ENCODE peak calls at places on chromosomes 16 and 17, in seven cellular contexts. M is endothelial cell, U is cardiac muscle cell, T is GM12865, X is pancreas, P is HFFc6, K is WTC11. J is an unnamed sample.

GRCh38 chr17:17356149-17356930 is 53.2 kb downstream of the NT5M start:
- DNase-seq in U (peak; percentile 91), P (peak; percentile 72), T (peak; percentile 80), K (peak; percentile 85), M (peak; percentile 76), X (peak; percentile 85), J (peak; percentile 66)

GRCh38 chr17:49209061-49209571 is 1.3 kb downstream of the GNGT2 start:
- DNase-seq in K (no peak), U (no peak), X (no peak), M (no peak), T (no peak), P (no peak), J (no peak)

GRCh38 chr17:1047177-1047885 is 50.4 kb downstream of the TIMM22 start:
- DNase-seq in U (peak; percentile 12), M (no peak), T (no peak), K (no peak), X (no peak), P (no peak), J (peak; percentile 86)

GRCh38 chr16:3027983-3028715 is 4.3 kb downstream of the THOC6 start:
- DNase-seq in P (peak; percentile 32), M (peak; percentile 96), T (peak; percentile 91), K (peak; percentile 97), U (peak; percentile 79), X (peak; percentile 94), J (peak; percentile 80)

GRCh38 chr17:61314368-61315078 is 85.1 kb upstream of the TBX2 start:
- DNase-seq in X (no peak), U (peak; percentile 89), M (no peak), T (peak; percentile 16), K (no peak), P (no peak), J (no peak)

GRCh38 chr17:10186771-10187425 is 11.5 kb downstream of the GAS7 start:
- DNase-seq in M (no peak), X (no peak), T (peak; percentile 33), P (no peak), K (no peak), U (no peak), J (no peak)

GRCh38 chr17:58245428-58246103 is 7.2 kb downstream of the LPO start:
- DNase-seq in U (no peak), P (no peak), M (no peak), X (no peak), T (no peak), K (no peak), J (no peak)

GRCh38 chr17:65556014-65556909 is 5.2 kb downstream of the AXIN2 start:
- DNase-seq in U (peak; percentile 78), T (peak; percentile 86), P (peak; percentile 46), M (peak; percentile 84), X (peak; percentile 88), K (peak; percentile 93), J (peak; percentile 87)

GRCh38 chr17:78990349-78991016 is 10.8 kb upstream of the LGALS3BP start:
- DNase-seq in T (no peak), P (no peak), U (no peak), X (no peak), K (no peak), M (no peak), J (peak; percentile 79)

GRCh38 chr17:2222901-2223616 is 80.5 kb downstream of the SMG6 start:
- DNase-seq in X (peak; percentile 56), P (peak; percentile 63), M (no peak), U (peak; percentile 81), K (no peak), T (peak; percentile 91), J (no peak)

GRCh38 chr16:31700200-31700529 is 172.5 kb downstream of the AHSP start:
- DNase-seq in P (no peak), T (no peak), X (no peak), K (no peak), U (no peak), M (no peak), J (no peak)

GRCh38 chr16:76035689-76036088 is 241.5 kb upstream of the CNTNAP4 start:
- DNase-seq in K (no peak), X (no peak), T (no peak), P (no peak), M (no peak), U (no peak), J (no peak)

GRCh38 chr17:71809537-71809936 is 311.3 kb upstream of the SOX9 start:
- DNase-seq in U (no peak), T (no peak), M (no peak), X (no peak), K (no peak), P (no peak), J (no peak)

GRCh38 chr17:76019830-76020467 is 7.2 kb downstream of the EVPL start:
- DNase-seq in K (no peak), U (no peak), M (no peak), X (no peak), T (no peak), P (no peak), J (no peak)

GRCh38 chr16:78479723-78480122 is 380.3 kb downstream of the WWOX start:
- DNase-seq in U (no peak), X (no peak), M (no peak), K (no peak), T (no peak), P (no peak), J (no peak)

GRCh38 chr16:78483124-78483992 is 383.9 kb downstream of the WWOX start:
- DNase-seq in X (no peak), P (no peak), T (no peak), K (no peak), M (no peak), U (no peak), J (no peak)

GRCh38 chr16:78480588-78480987 is 381.1 kb downstream of the WWOX start:
- DNase-seq in U (no peak), X (no peak), M (no peak), K (no peak), P (no peak), T (no peak), J (no peak)

GRCh38 chr16:78474762-78475161 is 375.3 kb downstream of the WWOX start:
- DNase-seq in U (no peak), X (no peak), P (no peak), M (no peak), K (no peak), T (peak; percentile 5), J (no peak)

GRCh38 chr16:78478267-78478821 is 378.9 kb downstream of the WWOX start:
- DNase-seq in X (no peak), U (no peak), P (no peak), M (peak; percentile 4), T (no peak), K (peak; percentile 45), J (no peak)
- TF ChIP-seq CTCF in X (no peak), U (no peak), P (peak; percentile 49), M (peak; percentile 34), T (no peak), K (peak; percentile 49), J (no peak)

GRCh38 chr16:55571191-55571897 is 4.9 kb downstream of the CAPNS2 start:
- DNase-seq in P (no peak), U (no peak), K (no peak), X (no peak), T (no peak), M (no peak), J (no peak)
- TF ChIP-seq CTCF in P (no peak), U (no peak), K (no peak), X (no peak), T (no peak), M (no peak), J (no peak)

GRCh38 chr16:46690281-46691178 is 1.1 kb downstream of the ORC6 start:
- DNase-seq in X (no peak), K (no peak), T (peak; percentile 24), M (peak; percentile 14), P (no peak), U (peak; percentile 51), J (no peak)
- TF ChIP-seq CTCF in X (no peak), K (no peak), T (no peak), M (no peak), P (peak; percentile 39), U (no peak), J (peak; percentile 61)

GRCh38 chr17:32876414-32877163 is at the start of gene MYO1D:
- DNase-seq in P (no peak), U (no peak), T (peak; percentile 67), K (peak; percentile 75), X (peak; percentile 78), M (no peak), J (no peak)
- TF ChIP-seq CTCF in P (peak; percentile 72), U (peak; percentile 49), T (peak; percentile 62), K (peak; percentile 12), X (peak; percentile 20), M (peak; percentile 50), J (peak; percentile 77)

J was measured in chondrocyte.